ENCODE peak calls at places on chromosome 12, in ten cellular contexts. P, X, L, G, D, S, A, R, U and Z are unnamed samples.

GRCh38 chr12:80154261-80154660 is 54.9 kb downstream of the OTOGL start:
- DNase-seq in G (peak; percentile 39), L (no peak), P (no peak), X (no peak), U (no peak), R (no peak), D (no peak), S (no peak), A (no peak), Z (no peak)

GRCh38 chr12:15629108-15629507 is 160.1 kb downstream of the EPS8 start:
- DNase-seq in P (no peak), U (peak; percentile 67), D (peak; percentile 14), R (peak; percentile 99), S (peak; percentile 84), X (no peak), G (peak; percentile 97), A (peak; percentile 39), L (peak; percentile 69), Z (no peak)

GRCh38 chr12:77928078-77928477 is 97.4 kb downstream of the NAV3 start:
- DNase-seq in X (no peak), G (no peak), D (no peak), P (no peak), U (no peak), R (no peak), S (no peak), A (no peak), L (no peak), Z (no peak)

GRCh38 chr12:46214668-46215429 is 54.0 kb downstream of the SLC38A1 start:
- DNase-seq in P (no peak), A (no peak), L (no peak), U (peak; percentile 39), G (peak; percentile 25), X (no peak), S (no peak), D (no peak), R (no peak), Z (peak; percentile 84)

GRCh38 chr12:119178544-119179334 is at the start of gene HSPB8:
- DNase-seq in P (peak; percentile 93), G (peak; percentile 92), X (peak; percentile 93), U (peak; percentile 99), R (peak; percentile 97), D (peak; percentile 92), L (peak; percentile 87), S (peak; percentile 94), A (peak; percentile 75), Z (no peak)

GRCh38 chr12:13564266-13564810 is 367.8 kb downstream of the EMP1 start:
- DNase-seq in X (no peak), G (no peak), S (no peak), P (no peak), D (no peak), L (no peak), R (no peak), U (no peak), A (no peak), Z (no peak)

GRCh38 chr12:121505513-121505912 is 75.3 kb downstream of the KDM2B start:
- DNase-seq in L (no peak), P (no peak), X (no peak), U (no peak), D (no peak), G (peak; percentile 33), R (no peak), S (no peak), A (no peak), Z (no peak)

GRCh38 chr12:123250471-123251383 is 17.5 kb downstream of the MTRFR start:
- DNase-seq in P (peak; percentile 37), X (peak; percentile 83), L (no peak), G (no peak), U (peak; percentile 40), A (peak; percentile 72), R (no peak), D (no peak), S (no peak), Z (no peak)

GRCh38 chr12:112424126-112424525 is 5.4 kb downstream of the PTPN11 start:
- DNase-seq in S (no peak), X (no peak), U (no peak), G (no peak), P (no peak), D (no peak), A (no peak), L (no peak), R (no peak), Z (no peak)

GRCh38 chr12:10802587-10802986 is at the start of gene TAS2R7:
- DNase-seq in S (no peak), A (no peak), P (no peak), G (no peak), L (no peak), X (no peak), D (no peak), R (no peak), U (no peak), Z (no peak)

GRCh38 chr12:105342464-105342863 is 12.0 kb downstream of the C12orf75 start:
- DNase-seq in U (no peak), P (no peak), R (no peak), G (no peak), D (no peak), A (no peak), L (no peak), S (no peak), X (no peak), Z (no peak)

GRCh38 chr12:99722690-99723486 is 75.3 kb downstream of the GARIN6 start:
- DNase-seq in X (no peak), L (no peak), S (no peak), U (no peak), R (no peak), D (no peak), G (no peak), P (no peak), A (no peak), Z (no peak)

GRCh38 chr12:127178463-127178862 is 1088.5 kb upstream of the TMEM132C start:
- DNase-seq in G (no peak), R (no peak), L (no peak), A (no peak), S (no peak), P (no peak), X (no peak), D (no peak), U (no peak), Z (no peak)

GRCh38 chr12:111268738-111269572 is 99.9 kb downstream of the PHETA1 start:
- DNase-seq in X (no peak), L (no peak), G (no peak), P (no peak), U (no peak), D (no peak), R (no peak), A (no peak), S (no peak), Z (peak; percentile 1)

GRCh38 chr12:41108032-41108431 is 80.1 kb upstream of the PDZRN4 start:
- DNase-seq in U (peak; percentile 22), P (no peak), L (no peak), X (no peak), R (no peak), D (no peak), G (no peak), S (peak; percentile 19), A (no peak), Z (no peak)

GRCh38 chr12:91786490-91787272 is 359.0 kb downstream of the BTG1 start:
- DNase-seq in S (no peak), X (no peak), G (no peak), D (no peak), L (no peak), U (no peak), A (no peak), P (no peak), R (no peak), Z (no peak)

GRCh38 chr12:91792597-91792996 is 353.0 kb downstream of the BTG1 start:
- DNase-seq in U (no peak), D (no peak), P (no peak), A (no peak), S (no peak), L (no peak), R (no peak), G (no peak), X (no peak), Z (no peak)
- H3K4me1 ChIP-seq in U (no peaks in the 10 kb centered on the region), D (no peaks in the 10 kb centered on the region), P (no peaks in the 10 kb centered on the region), A (no peaks in the 10 kb centered on the region), S (no peaks in the 10 kb centered on the region), L (no peaks in the 10 kb centered on the region), R (no peaks in the 10 kb centered on the region), G (no peaks in the 10 kb centered on the region), X (no peaks in the 10 kb centered on the region), Z (peaks cover 6% of the 10 kb centered on the region)

DNA sequence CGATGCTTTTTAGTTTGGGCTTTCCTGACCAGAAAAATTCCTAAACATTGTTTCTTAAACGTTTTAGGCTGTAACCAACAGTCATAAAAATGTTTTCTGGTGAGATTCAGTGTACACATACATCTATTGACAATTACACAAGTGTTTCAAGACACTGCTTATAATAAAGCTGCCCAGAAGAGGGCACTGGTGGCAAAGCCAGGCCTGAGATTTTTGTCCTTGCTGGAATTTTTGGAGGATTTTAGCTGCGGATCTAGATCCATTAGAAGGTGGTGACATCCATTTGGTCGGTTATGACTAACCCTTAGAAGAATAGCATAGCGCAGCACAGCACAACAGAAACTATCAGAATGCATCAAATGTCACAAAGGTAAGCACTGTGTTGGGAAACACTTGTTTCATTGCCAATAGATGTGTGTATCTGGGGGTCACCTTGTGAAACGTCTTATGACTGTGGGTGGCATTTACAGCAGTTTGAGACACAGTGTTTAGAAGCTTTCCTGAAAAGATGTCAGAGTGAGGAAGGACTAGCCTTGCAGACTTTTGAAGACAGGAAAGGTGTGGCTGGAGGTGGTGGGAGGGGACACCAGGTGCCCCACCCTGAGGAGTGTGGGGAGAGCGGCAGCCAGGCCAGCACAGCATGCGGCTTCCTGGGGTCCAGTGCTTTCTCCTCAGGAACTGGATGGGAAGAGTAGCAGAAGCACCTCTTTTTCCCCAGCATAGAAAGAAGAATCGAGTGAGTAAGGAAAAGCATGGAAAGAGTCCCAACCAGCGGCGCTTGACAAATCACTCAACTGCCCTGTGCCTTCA is 54.7 kb upstream of the FKBP4 start:
- DNase-seq in S (no peak), G (peak; percentile 22), U (no peak), X (no peak), A (no peak), R (peak; percentile 63), L (no peak), P (no peak), D (no peak), Z (no peak)
- TF ChIP-seq CTCF in S (peak; percentile 49), G (peak; percentile 59), U (no peak), X (peak; percentile 40), A (peak; percentile 33), R (peak; percentile 52), L (peak; percentile 25), P (peak; percentile 57), D (peak; percentile 57), Z (no peak)

GRCh38 chr12:1916396-1917171 is 1.9 kb downstream of the CACNA2D4 start:
- DNase-seq in X (peak; percentile 39), U (no peak), R (peak; percentile 55), D (peak; percentile 76), L (peak; percentile 86), G (no peak), A (peak; percentile 7), S (no peak), P (peak; percentile 75), Z (no peak)
- H3K27ac ChIP-seq in X (no peak overlapping the region), U (no peak overlapping the region), R (no peak overlapping the region), D (no peak overlapping the region), L (no peak overlapping the region), G (no peak overlapping the region), A (no peak overlapping the region), S (no peak overlapping the region), P (no peak overlapping the region), Z (no peak overlapping the region)

DNA sequence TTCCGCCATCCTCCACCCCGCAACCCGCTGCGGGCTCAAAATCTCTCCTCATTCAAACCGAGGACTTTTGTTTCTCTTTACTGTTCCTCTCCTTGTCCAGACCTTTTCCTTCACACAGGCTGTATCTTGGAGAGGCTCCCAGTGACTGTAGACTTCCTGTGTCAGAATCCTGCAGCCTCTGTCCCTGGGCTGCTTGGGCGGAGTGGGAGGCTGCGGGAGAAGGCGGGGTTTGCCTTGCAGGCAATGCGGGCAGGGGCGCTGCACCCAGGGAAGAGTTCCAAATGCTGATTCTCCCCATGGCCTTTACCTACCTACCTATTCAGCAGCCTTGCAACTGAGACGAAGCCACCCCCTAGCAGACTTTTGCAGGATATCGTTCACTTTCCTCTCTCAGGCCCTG is 79.1 kb upstream of the KCNA1 start:
- DNase-seq in X (no peak), G (peak; percentile 8), P (no peak), L (no peak), U (no peak), R (peak; percentile 35), A (no peak), D (no peak), S (no peak), Z (no peak)
- H3K4me1 ChIP-seq in X (no peaks in the 10 kb centered on the region), G (no peaks in the 10 kb centered on the region), P (no peaks in the 10 kb centered on the region), L (no peaks in the 10 kb centered on the region), U (no peaks in the 10 kb centered on the region), R (no peaks in the 10 kb centered on the region), A (no peaks in the 10 kb centered on the region), D (no peaks in the 10 kb centered on the region), S (no peaks in the 10 kb centered on the region), Z (peaks cover 40% of the 10 kb centered on the region)